ENCODE peak calls at places on chromosomes 1 and 21, in eight cellular contexts. W is adipocyte; M is activated CD4-positive, alpha-beta T cell treated with anti-CD3 and anti-CD28 coated beads, Interleukin-2, amount 50 U/mL, for 4 hours; F is endothelial cell; L is GM23248; K is esophagus squamous epithelium; U is NCI-H345; E is HT1080. D is an unnamed sample.

GRCh38 chr1:27137022-27137542 is 17.8 kb downstream of the SLC9A1 start:
- DNase-seq in K (peak), E (no peak), L (peak), W (no peak), F (no peak), U (peak), M (peak), D (peak)

GRCh38 chr1:56360021-56360420 is 219.3 kb downstream of the PLPP3 start:
- DNase-seq in M (no peak), U (no peak), L (no peak), W (no peak), F (no peak), K (no peak), E (no peak), D (no peak)

GRCh38 chr21:25855591-25855990 is 120.8 kb downstream of the GABPA start:
- DNase-seq in E (no peak), U (no peak), M (no peak), L (no peak), F (no peak), K (no peak), W (no peak), D (no peak)

GRCh38 chr1:113205980-113206766 is 133.2 kb downstream of the LRIG2 start:
- DNase-seq in W (peak), L (no peak), U (peak), F (no peak), E (no peak), K (no peak), M (no peak), D (no peak)

GRCh38 chr1:206464456-206464964 is 5.8 kb upstream of the IKBKE start:
- DNase-seq in K (no peak), F (no peak), M (no peak), U (no peak), W (peak), E (peak), L (peak), D (no peak)

GRCh38 chr1:169115891-169116585 is 9.5 kb downstream of the ATP1B1 start:
- DNase-seq in W (peak), U (no peak), E (no peak), L (no peak), M (no peak), K (peak), F (no peak), D (no peak)

GRCh38 chr1:55048453-55049270 is 9.3 kb downstream of the PCSK9 start:
- DNase-seq in L (no peak), K (no peak), F (no peak), W (no peak), U (no peak), M (no peak), E (no peak), D (no peak)

GRCh38 chr21:16794944-16795343 is 717.9 kb upstream of the CXADR start:
- DNase-seq in F (no peak), W (peak), E (peak), L (peak), M (no peak), U (no peak), K (no peak), D (no peak)